ENCODE peak calls at places on chromosomes 5 and 9, in four cellular contexts. One of them, this sample, is unnamed.

GRCh38 chr9:113590991-113591898 is 127.7 kb downstream of the RGS3 start:
- DNase-seq in IMR-90: peak; percentile 62
- DNase-seq in endothelial cell of umbilical vein: peak; percentile 79
- DNase-seq in K562: peak; percentile 80
- DNase-seq in this sample: no peak

GRCh38 chr5:80124519-80124918 is 89.4 kb downstream of the THBS4 start:
- DNase-seq in IMR-90: no peak
- DNase-seq in endothelial cell of umbilical vein: no peak
- DNase-seq in K562: no peak
- DNase-seq in this sample: no peak

GRCh38 chr9:133347515-133347984 is 381 bp downstream of the MED22 start:
- DNase-seq in IMR-90: no peak
- DNase-seq in endothelial cell of umbilical vein: peak; percentile 35
- DNase-seq in K562: peak; percentile 82
- DNase-seq in this sample: peak; percentile 28

GRCh38 chr5:60672693-60673264 is 27.2 kb downstream of the DEPDC1B start:
- DNase-seq in IMR-90: no peak
- DNase-seq in endothelial cell of umbilical vein: no peak
- DNase-seq in K562: no peak
- DNase-seq in this sample: no peak

GRCh38 chr5:31364881-31365636 is 166.8 kb downstream of the DROSHA start:
- DNase-seq in IMR-90: peak; percentile 90
- DNase-seq in endothelial cell of umbilical vein: no peak
- DNase-seq in K562: no peak
- DNase-seq in this sample: no peak

GRCh38 chr5:174327317-174327864 is 281.9 kb downstream of the NSG2 start:
- DNase-seq in IMR-90: peak; percentile 69
- DNase-seq in endothelial cell of umbilical vein: no peak
- DNase-seq in K562: peak; percentile 83
- DNase-seq in this sample: no peak

GRCh38 chr5:99900302-99900811 is 634.8 kb upstream of the FAM174A start:
- DNase-seq in IMR-90: no peak
- DNase-seq in endothelial cell of umbilical vein: peak; percentile 95
- DNase-seq in K562: no peak
- DNase-seq in this sample: no peak

GRCh38 chr9:98961513-98962180 is 17.9 kb downstream of the COL15A1 start:
- DNase-seq in IMR-90: no peak
- DNase-seq in endothelial cell of umbilical vein: no peak
- DNase-seq in K562: no peak
- DNase-seq in this sample: no peak

GRCh38 chr5:3597727-3598082 is 2.1 kb downstream of the IRX1 start:
- DNase-seq in IMR-90: no peak
- DNase-seq in endothelial cell of umbilical vein: no peak
- DNase-seq in K562: no peak
- DNase-seq in this sample: no peak

GRCh38 chr9:106675780-106676179 is 187.2 kb upstream of the ZNF462 start:
- DNase-seq in IMR-90: no peak
- DNase-seq in endothelial cell of umbilical vein: no peak
- DNase-seq in K562: no peak
- DNase-seq in this sample: no peak

GRCh38 chr5:168114444-168115017 is 176.9 kb upstream of the WWC1 start:
- DNase-seq in IMR-90: peak; percentile 14
- DNase-seq in endothelial cell of umbilical vein: peak; percentile 12
- DNase-seq in K562: peak; percentile 65
- DNase-seq in this sample: no peak

GRCh38 chr9:76297721-76298239 is 96.4 kb downstream of the RFK start:
- DNase-seq in IMR-90: peak; percentile 33
- DNase-seq in endothelial cell of umbilical vein: no peak
- DNase-seq in K562: no peak
- DNase-seq in this sample: no peak

GRCh38 chr9:108515856-108516255 is 339.9 kb downstream of the ACTL7B start:
- DNase-seq in IMR-90: no peak
- DNase-seq in endothelial cell of umbilical vein: no peak
- DNase-seq in K562: no peak
- DNase-seq in this sample: no peak

DNA sequence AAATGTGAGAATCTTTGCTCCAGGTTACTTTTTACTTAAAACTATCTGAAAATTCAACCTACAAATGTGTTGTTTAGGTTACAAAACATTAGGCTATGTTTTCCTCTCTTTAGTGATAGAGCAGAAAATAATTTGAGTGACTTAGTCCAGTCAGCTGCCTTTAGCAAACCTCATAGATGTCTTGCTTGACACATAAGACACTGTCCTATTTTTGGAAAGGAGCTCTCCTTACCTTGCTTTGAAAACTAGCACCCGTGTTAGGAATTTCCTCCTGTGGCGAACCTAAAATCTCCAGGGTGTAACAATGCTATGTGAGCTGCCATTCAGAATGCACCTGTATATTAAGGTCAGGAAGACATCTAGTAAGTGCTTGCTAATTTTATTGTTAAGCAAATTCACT is 221.2 kb upstream of the CD180 start:
- DNase-seq in IMR-90: no peak
- DNase-seq in endothelial cell of umbilical vein: no peak
- DNase-seq in K562: no peak
- DNase-seq in this sample: no peak
- TF ChIP-seq FOS in IMR-90: no peak
- TF ChIP-seq FOS in endothelial cell of umbilical vein: no peak
- TF ChIP-seq FOS in K562: no peak
- TF ChIP-seq FOS in this sample: no peak

GRCh38 chr9:134828892-134829291 is 51.7 kb upstream of the FCN2 start:
- DNase-seq in IMR-90: no peak
- DNase-seq in endothelial cell of umbilical vein: no peak
- DNase-seq in K562: no peak
- DNase-seq in this sample: no peak

GRCh38 chr9:134827993-134828392 is 52.6 kb upstream of the FCN2 start:
- DNase-seq in IMR-90: no peak
- DNase-seq in endothelial cell of umbilical vein: no peak
- DNase-seq in K562: no peak
- DNase-seq in this sample: no peak

GRCh38 chr9:134829356-134829937 is 51.2 kb upstream of the FCN2 start:
- DNase-seq in IMR-90: no peak
- DNase-seq in endothelial cell of umbilical vein: no peak
- DNase-seq in K562: no peak
- DNase-seq in this sample: no peak

GRCh38 chr9:134826336-134827246 is 54.0 kb upstream of the FCN2 start:
- DNase-seq in IMR-90: no peak
- DNase-seq in endothelial cell of umbilical vein: no peak
- DNase-seq in K562: no peak
- DNase-seq in this sample: no peak

DNA sequence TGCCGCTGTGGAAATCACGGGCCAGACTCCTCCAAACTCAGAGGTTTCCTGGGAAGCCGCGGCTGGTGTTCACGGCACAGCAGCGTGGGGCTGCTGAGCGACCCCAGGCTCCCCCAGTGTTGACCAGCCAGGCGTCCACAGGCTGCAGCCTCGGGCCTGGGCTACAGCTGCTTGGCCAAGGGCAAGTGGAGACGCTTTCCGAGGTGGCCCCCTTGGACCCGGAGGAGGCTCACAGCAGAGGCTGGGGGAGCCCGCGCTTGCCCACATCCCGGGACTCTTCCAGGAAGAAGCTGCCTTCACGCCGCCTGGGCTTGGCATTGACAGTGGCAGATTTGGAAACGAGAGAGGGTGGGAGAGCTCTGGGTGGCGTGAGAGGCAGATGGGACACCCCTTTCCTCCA is 53.1 kb upstream of the FCN2 start:
- DNase-seq in IMR-90: no peak
- DNase-seq in endothelial cell of umbilical vein: no peak
- DNase-seq in K562: no peak
- DNase-seq in this sample: no peak
- TF ChIP-seq FOS in IMR-90: no peak
- TF ChIP-seq FOS in endothelial cell of umbilical vein: no peak
- TF ChIP-seq FOS in K562: no peak
- TF ChIP-seq FOS in this sample: no peak

GRCh38 chr5:66848749-66849641 is 252.8 kb downstream of the MAST4 start:
- DNase-seq in IMR-90: peak; percentile 79
- DNase-seq in endothelial cell of umbilical vein: peak; percentile 92
- DNase-seq in K562: no peak
- DNase-seq in this sample: no peak

GRCh38 chr5:66850354-66851075 is 254.3 kb downstream of the MAST4 start:
- DNase-seq in IMR-90: peak; percentile 8
- DNase-seq in endothelial cell of umbilical vein: no peak
- DNase-seq in K562: no peak
- DNase-seq in this sample: no peak

GRCh38 chr5:66849803-66850202 is 253.6 kb downstream of the MAST4 start:
- DNase-seq in IMR-90: peak; percentile 55
- DNase-seq in endothelial cell of umbilical vein: peak; percentile 54
- DNase-seq in K562: no peak
- DNase-seq in this sample: no peak

GRCh38 chr5:66854429-66854828 is 258.2 kb downstream of the MAST4 start:
- DNase-seq in IMR-90: no peak
- DNase-seq in endothelial cell of umbilical vein: no peak
- DNase-seq in K562: no peak
- DNase-seq in this sample: no peak

GRCh38 chr5:66851306-66851705 is 255.1 kb downstream of the MAST4 start:
- DNase-seq in IMR-90: peak; percentile 15
- DNase-seq in endothelial cell of umbilical vein: no peak
- DNase-seq in K562: no peak
- DNase-seq in this sample: no peak
- TF ChIP-seq FOS in IMR-90: no peak
- TF ChIP-seq FOS in endothelial cell of umbilical vein: no peak
- TF ChIP-seq FOS in K562: no peak
- TF ChIP-seq FOS in this sample: no peak

GRCh38 chr5:154737667-154738320 is 17.4 kb upstream of the LARP1 start:
- DNase-seq in IMR-90: no peak
- DNase-seq in endothelial cell of umbilical vein: no peak
- DNase-seq in K562: no peak
- DNase-seq in this sample: no peak

GRCh38 chr5:154740483-154740882 is 14.7 kb upstream of the LARP1 start:
- DNase-seq in IMR-90: peak; percentile 82
- DNase-seq in endothelial cell of umbilical vein: no peak
- DNase-seq in K562: no peak
- DNase-seq in this sample: no peak

GRCh38 chr5:154743812-154744211 is 11.4 kb upstream of the LARP1 start:
- DNase-seq in IMR-90: no peak
- DNase-seq in endothelial cell of umbilical vein: no peak
- DNase-seq in K562: no peak
- DNase-seq in this sample: no peak

GRCh38 chr5:154741415-154741814 is 13.8 kb upstream of the LARP1 start:
- DNase-seq in IMR-90: no peak
- DNase-seq in endothelial cell of umbilical vein: no peak
- DNase-seq in K562: no peak
- DNase-seq in this sample: no peak

DNA sequence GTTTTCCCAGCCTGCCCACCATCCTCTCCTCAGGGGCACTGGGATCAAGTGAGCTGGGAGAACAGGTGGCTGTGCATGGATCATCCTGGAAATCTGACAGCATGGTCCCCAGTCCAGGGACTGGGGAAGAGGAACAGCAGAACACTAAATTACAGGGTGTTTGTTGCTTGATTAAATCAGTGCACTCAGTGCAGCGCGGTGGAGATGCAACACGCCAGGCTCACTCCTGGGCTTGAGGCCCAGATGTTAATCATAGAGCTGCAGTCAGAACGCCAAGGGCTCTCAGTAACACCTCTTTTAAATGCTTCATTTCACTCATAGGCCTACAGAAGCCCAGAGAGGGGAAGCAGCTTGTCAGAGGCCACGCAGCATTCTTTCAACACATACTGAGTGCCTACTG is 14.2 kb upstream of the LARP1 start:
- DNase-seq in IMR-90: peak; percentile 49
- DNase-seq in endothelial cell of umbilical vein: no peak
- DNase-seq in K562: no peak
- DNase-seq in this sample: no peak
- TF ChIP-seq FOS in IMR-90: no peak
- TF ChIP-seq FOS in endothelial cell of umbilical vein: no peak
- TF ChIP-seq FOS in K562: no peak
- TF ChIP-seq FOS in this sample: no peak

GRCh38 chr9:92187390-92187789 is 72.2 kb upstream of the SPTLC1 start:
- DNase-seq in IMR-90: no peak
- DNase-seq in endothelial cell of umbilical vein: no peak
- DNase-seq in K562: no peak
- DNase-seq in this sample: no peak

GRCh38 chr9:92184041-92184564 is 68.9 kb upstream of the SPTLC1 start:
- DNase-seq in IMR-90: no peak
- DNase-seq in endothelial cell of umbilical vein: no peak
- DNase-seq in K562: no peak
- DNase-seq in this sample: no peak

GRCh38 chr9:92186631-92187030 is 71.4 kb upstream of the SPTLC1 start:
- DNase-seq in IMR-90: no peak
- DNase-seq in endothelial cell of umbilical vein: no peak
- DNase-seq in K562: no peak
- DNase-seq in this sample: no peak

GRCh38 chr9:92183449-92183848 is 68.2 kb upstream of the SPTLC1 start:
- DNase-seq in IMR-90: no peak
- DNase-seq in endothelial cell of umbilical vein: no peak
- DNase-seq in K562: peak; percentile 52
- DNase-seq in this sample: no peak

GRCh38 chr9:92185681-92186080 is 70.5 kb upstream of the SPTLC1 start:
- DNase-seq in IMR-90: peak; percentile 81
- DNase-seq in endothelial cell of umbilical vein: no peak
- DNase-seq in K562: no peak
- DNase-seq in this sample: no peak
- TF ChIP-seq FOS in IMR-90: peak; percentile 14
- TF ChIP-seq FOS in endothelial cell of umbilical vein: no peak
- TF ChIP-seq FOS in K562: no peak
- TF ChIP-seq FOS in this sample: no peak

DNA sequence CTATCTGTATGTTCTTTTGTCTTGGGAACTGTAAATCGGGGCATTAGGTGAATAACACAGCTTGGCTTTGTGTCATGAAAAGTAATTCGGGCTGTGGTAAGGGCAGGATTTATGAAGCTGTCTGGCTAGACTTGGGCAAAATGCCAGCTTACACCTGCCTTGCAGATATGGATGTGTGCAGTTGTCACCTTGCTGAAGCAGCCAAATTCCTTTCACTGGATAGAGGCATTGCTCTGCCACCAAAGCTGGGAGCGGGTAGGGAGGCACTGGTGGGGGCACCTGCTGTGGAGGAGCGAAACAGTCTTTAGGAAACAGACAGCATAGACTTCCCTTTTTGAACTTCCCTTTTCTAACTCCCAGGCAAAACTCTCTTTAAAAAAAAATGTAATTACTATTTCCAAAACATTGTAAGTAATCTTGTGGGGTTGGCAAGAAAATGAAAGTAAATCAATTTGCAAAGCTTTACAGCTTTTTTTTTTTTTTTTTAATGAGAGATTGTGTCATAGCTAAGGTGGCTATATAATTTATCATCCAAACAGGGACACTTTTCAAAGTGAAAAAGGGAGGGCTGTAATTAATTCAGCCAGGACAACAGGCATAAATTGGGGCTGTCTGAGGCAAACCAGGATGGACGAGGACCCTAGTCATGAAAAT is 545.3 kb downstream of the CSNK1G3 start:
- DNase-seq in IMR-90: no peak
- DNase-seq in endothelial cell of umbilical vein: peak; percentile 87
- DNase-seq in K562: no peak
- DNase-seq in this sample: peak; percentile 47
- TF ChIP-seq FOS in IMR-90: no peak
- TF ChIP-seq FOS in endothelial cell of umbilical vein: no peak
- TF ChIP-seq FOS in K562: no peak
- TF ChIP-seq FOS in this sample: no peak

GRCh38 chr5:143064207-143064606 is 294.0 kb downstream of the ARHGAP26 start:
- DNase-seq in IMR-90: peak; percentile 57
- DNase-seq in endothelial cell of umbilical vein: peak; percentile 48
- DNase-seq in K562: no peak
- DNase-seq in this sample: no peak
- TF ChIP-seq FOS in IMR-90: no peak
- TF ChIP-seq FOS in endothelial cell of umbilical vein: peak; percentile 49
- TF ChIP-seq FOS in K562: no peak
- TF ChIP-seq FOS in this sample: no peak

This sample was measured in GM12878.